ENCODE peak calls at places on chromosomes 2 and 18, in six cellular contexts. T is activated CD8-positive, alpha-beta memory T cell treated with anti-CD3 and anti-CD28 coated beads for 1 hour; R is GM10248; S is cerebellum; Z is NCI-H774; G is retina. L is an unnamed sample.

GRCh38 chr2:201532686-201533304 is 81.3 kb downstream of the STRADB start:
- DNase-seq in T (no peak), R (peak), S (no peak), Z (no peak), G (no peak), L (peak)

GRCh38 chr2:54859997-54860701 is 136.7 kb downstream of the EML6 start:
- DNase-seq in T (no peak), R (no peak), S (no peak), Z (no peak), G (no peak), L (peak)

GRCh38 chr2:17149945-17150344 is 368.3 kb downstream of the RAD51AP2 start:
- DNase-seq in T (no peak), R (no peak), S (no peak), Z (no peak), G (no peak), L (no peak)

GRCh38 chr2:150319632-150320555 is 167.6 kb downstream of the RND3 start:
- DNase-seq in T (no peak), R (no peak), S (no peak), Z (no peak), G (no peak), L (peak)

GRCh38 chr2:96888082-96889011 is 18.5 kb upstream of the SEMA4C start:
- DNase-seq in T (no peak), R (no peak), S (no peak), Z (peak), G (no peak), L (peak)

GRCh38 chr2:167478196-167478595 is 589.9 kb downstream of the XIRP2 start:
- DNase-seq in T (no peak), R (no peak), S (no peak), Z (no peak), G (no peak), L (no peak)

GRCh38 chr2:183458450-183458849 is 334.2 kb downstream of the NUP35 start:
- DNase-seq in T (no peak), R (no peak), S (no peak), Z (no peak), G (no peak), L (no peak)

GRCh38 chr2:113976277-113976928 is 86.5 kb downstream of the ACTR3 start:
- DNase-seq in T (no peak), R (no peak), S (no peak), Z (no peak), G (no peak), L (peak)

GRCh38 chr2:107001964-107002696 is 116.2 kb upstream of the ST6GAL2 start:
- DNase-seq in T (no peak), R (no peak), S (no peak), Z (no peak), G (no peak), L (no peak)

GRCh38 chr2:67872481-67872880 is 190.3 kb downstream of the C1D start:
- DNase-seq in T (no peak), R (no peak), S (no peak), Z (no peak), G (no peak), L (no peak)

GRCh38 chr18:68406761-68407160 is 308.1 kb downstream of the TMX3 start:
- DNase-seq in T (no peak), R (no peak), S (no peak), Z (no peak), G (no peak), L (no peak)

GRCh38 chr2:28956415-28956826 is 24.7 kb upstream of the TOGARAM2 start:
- DNase-seq in T (no peak), R (no peak), S (no peak), Z (no peak), G (peak), L (peak)

GRCh38 chr2:130376433-130377293 is 20.8 kb downstream of the PTPN18 start:
- DNase-seq in T (no peak), R (no peak), S (no peak), Z (no peak), G (no peak), L (peak)

GRCh38 chr2:144349674-144350073 is 170.2 kb downstream of the ZEB2 start:
- DNase-seq in T (no peak), R (no peak), S (no peak), Z (no peak), G (no peak), L (no peak)

GRCh38 chr2:239025081-239025801 is 177.4 kb downstream of the TWIST2 start:
- DNase-seq in T (no peak), R (no peak), S (no peak), Z (no peak), G (no peak), L (no peak)

GRCh38 chr2:160328748-160329147 is 128.7 kb upstream of the ITGB6 start:
- DNase-seq in T (no peak), R (no peak), S (no peak), Z (no peak), G (no peak), L (no peak)

GRCh38 chr2:152405206-152406118 is 70.5 kb downstream of the FMNL2 start:
- DNase-seq in T (no peak), R (no peak), S (no peak), Z (no peak), G (no peak), L (no peak)

GRCh38 chr18:43571078-43571689 is 293.9 kb upstream of the SYT4 start:
- DNase-seq in T (no peak), R (no peak), S (peak), Z (peak), G (peak), L (peak)

GRCh38 chr2:45276914-45277313 is 267.7 kb upstream of the SIX2 start:
- DNase-seq in T (no peak), R (no peak), S (no peak), Z (no peak), G (no peak), L (no peak)

GRCh38 chr18:27378396-27379094 is 193.4 kb upstream of the CHST9 start:
- DNase-seq in T (no peak), R (no peak), S (no peak), Z (no peak), G (no peak), L (no peak)

GRCh38 chr2:36597532-36598377 is at the start of gene FEZ2:
- DNase-seq in T (peak), R (peak), S (peak), Z (peak), G (peak), L (peak)

L was measured in MV-4-11.